ENCODE peak calls at places on chromosomes 12 and 14, in four cellular contexts. L is CD8-positive, alpha-beta memory T cell; O is dorsolateral prefrontal cortex; G is fibroblast of lung. W is an unnamed sample.

GRCh38 chr14:24315243-24315806 is 4.0 kb downstream of the LTB4R start:
- DNase-seq in G (no peak), O (no peak), L (no peak), W (no peak)

GRCh38 chr12:29591140-29592020 is 93.9 kb upstream of the OVCH1 start:
- DNase-seq in O (no peak), G (no peak), L (no peak), W (no peak)

GRCh38 chr14:85319998-85320397 is 209.9 kb upstream of the FLRT2 start:
- DNase-seq in G (peak), L (no peak), O (no peak), W (no peak)

GRCh38 chr14:50342211-50343080 is 30.3 kb downstream of the DMAC2L start:
- DNase-seq in G (peak), O (peak), L (no peak), W (peak)

GRCh38 chr12:11568762-11569478 is 80.6 kb upstream of the ETV6 start:
- DNase-seq in G (no peak), L (no peak), O (no peak), W (no peak)

GRCh38 chr12:64256166-64256800 is 34.2 kb upstream of the KICS2 start:
- DNase-seq in G (peak), O (no peak), L (no peak), W (no peak)

GRCh38 chr14:76997257-76997970 is 31.1 kb downstream of the IRF2BPL start:
- DNase-seq in G (peak), L (no peak), O (no peak), W (no peak)

GRCh38 chr14:21070083-21070609 is at the start of gene ARHGEF40:
- DNase-seq in L (no peak), G (peak), O (peak), W (peak)

GRCh38 chr12:75447695-75448393 is 32.7 kb upstream of the GLIPR1 start:
- DNase-seq in L (no peak), G (peak), O (no peak), W (no peak)

GRCh38 chr14:88005050-88005481 is at the start of gene GPR65:
- DNase-seq in L (no peak), O (no peak), G (no peak), W (no peak)
- H3K27ac ChIP-seq in L (peak), O (no peak), G (no peak), W (no peak)

DNA sequence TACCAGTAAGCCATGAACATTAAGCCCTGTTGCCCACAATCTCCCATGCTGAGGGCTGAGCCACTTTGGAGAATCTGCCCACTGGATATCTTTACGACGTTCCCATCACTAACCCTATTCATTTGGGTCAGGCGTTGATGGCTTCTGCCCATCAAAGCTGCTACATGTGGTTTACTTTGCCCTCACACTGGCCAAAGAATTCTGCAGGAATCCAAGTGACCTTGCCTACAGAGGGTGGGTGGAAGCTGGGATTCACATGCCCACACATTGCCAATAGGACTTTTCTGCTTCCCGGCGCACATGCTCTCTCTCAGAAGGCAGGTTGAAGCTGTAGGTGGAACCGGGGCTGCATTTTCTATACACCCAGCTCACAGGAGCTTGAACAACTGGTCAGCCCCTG is 28.3 kb downstream of the OAS2 start:
- DNase-seq in L (no peak), G (no peak), O (no peak), W (no peak)
- H3K27ac ChIP-seq in L (no peak), G (no peak), O (no peak), W (no peak)

GRCh38 chr14:58732387-58732786 is 94.6 kb downstream of the DACT1 start:
- DNase-seq in O (no peak), L (no peak), G (no peak), W (no peak)
- H3K27ac ChIP-seq in O (no peak), L (no peak), G (no peak), W (no peak)

GRCh38 chr14:104797112-104798044 is 1.8 kb upstream of the AKT1 start:
- DNase-seq in O (no peak), G (no peak), L (no peak), W (no peak)

GRCh38 chr14:104795781-104796681 is 483 bp upstream of the AKT1 start:
- DNase-seq in O (no peak), G (peak), L (peak), W (no peak)

GRCh38 chr14:104795468-104795780 is at the start of gene AKT1:
- DNase-seq in O (no peak), G (no peak), L (no peak), W (no peak)

GRCh38 chr14:104794641-104795467 is 694 bp downstream of the AKT1 start:
- DNase-seq in O (no peak), G (peak), L (peak), W (no peak)

GRCh38 chr14:104796682-104797081 is 1.1 kb upstream of the AKT1 start:
- DNase-seq in O (no peak), G (no peak), L (no peak), W (no peak)
- H3K27ac ChIP-seq in O (no peak), G (no peak), L (no peak), W (no peak)

GRCh38 chr14:100145682-100146464 is 13.6 kb downstream of the DEGS2 start:
- DNase-seq in O (no peak), G (no peak), L (no peak), W (no peak)

GRCh38 chr14:100143934-100144333 is 15.5 kb downstream of the DEGS2 start:
- DNase-seq in G (no peak), L (no peak), O (no peak), W (no peak)

GRCh38 chr14:100144645-100144995 is 14.8 kb downstream of the DEGS2 start:
- DNase-seq in L (no peak), O (no peak), G (no peak), W (no peak)

GRCh38 chr14:100146548-100147091 is 12.8 kb downstream of the DEGS2 start:
- DNase-seq in L (no peak), O (no peak), G (no peak), W (no peak)

GRCh38 chr14:100144996-100145646 is 14.3 kb downstream of the DEGS2 start:
- DNase-seq in O (no peak), G (no peak), L (no peak), W (no peak)
- H3K27ac ChIP-seq in O (peak), G (no peak), L (no peak), W (peak)

DNA sequence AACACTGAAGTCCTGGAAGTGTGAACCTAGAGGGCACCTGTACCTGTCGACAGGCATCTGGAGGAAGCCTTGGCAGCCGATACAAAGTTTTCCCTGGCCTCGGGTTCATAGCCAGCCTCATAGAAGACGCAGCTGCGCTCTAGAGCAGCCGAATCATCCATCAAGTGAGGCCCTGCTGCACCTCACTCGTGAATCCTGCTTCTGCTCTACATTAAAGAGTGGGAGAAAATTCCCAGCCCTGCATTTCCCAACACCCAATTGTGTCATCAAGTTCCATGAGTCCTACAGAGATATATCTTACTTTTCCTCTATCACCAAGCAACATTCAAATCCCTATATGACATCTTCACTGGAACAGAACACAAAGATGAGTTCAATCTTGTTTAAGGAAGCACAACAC is 139.4 kb downstream of the TTC7B start:
- DNase-seq in G (peak), L (no peak), O (no peak), W (no peak)
- H3K27ac ChIP-seq in G (no peak), L (no peak), O (peak), W (peak)